ENCODE peak calls at places on chromosomes 13 and 19, in five cellular contexts. S, O, J, N and X are unnamed samples.
A peak's percentile ranks its signal among the peaks of the same experiment; 100 is the strongest.

GRCh38 chr13:42110410-42111155 is 62.1 kb downstream of the DGKH start:
- DNase-seq in O (peak; percentile 62), J (peak; percentile 61), S (no peak), N (peak; percentile 6), X (peak; percentile 24)

GRCh38 chr19:48609571-48610108 is 3.1 kb downstream of the SPACA4 start:
- DNase-seq in O (no peak), N (no peak), J (no peak), S (no peak), X (no peak)

GRCh38 chr19:1813197-1813836 is 1.2 kb upstream of the ATP8B3 start:
- DNase-seq in N (no peak), S (peak; percentile 38), J (no peak), O (no peak), X (no peak)

GRCh38 chr13:105016266-105016665 is 1519.2 kb downstream of the EFNB2 start:
- DNase-seq in S (no peak), J (no peak), O (no peak), N (no peak), X (no peak)

GRCh38 chr13:74674701-74675100 is 540.5 kb upstream of the KLF12 start:
- DNase-seq in J (no peak), N (no peak), O (no peak), S (no peak), X (no peak)

GRCh38 chr19:2181618-2181997 is 17.9 kb downstream of the DOT1L start:
- DNase-seq in S (no peak), J (no peak), O (no peak), N (no peak), X (no peak)

GRCh38 chr13:103386341-103386740 is 320.1 kb upstream of the SLC10A2 start:
- DNase-seq in O (no peak), J (peak; percentile 72), N (no peak), S (peak; percentile 26), X (no peak)

GRCh38 chr13:65844266-65844841 is 1385.8 kb downstream of the PCDH9 start:
- DNase-seq in N (no peak), O (no peak), J (no peak), S (no peak), X (no peak)

GRCh38 chr19:18594096-18594823 is 5.7 kb downstream of the REX1BD start:
- DNase-seq in O (peak; percentile 91), S (peak; percentile 68), J (peak; percentile 92), N (peak; percentile 45), X (peak; percentile 80)

GRCh38 chr13:26867451-26868067 is 107.0 kb upstream of the GPR12 start:
- DNase-seq in J (peak; percentile 70), O (peak; percentile 39), N (no peak), S (no peak), X (peak; percentile 49)

GRCh38 chr13:20492641-20493040 is 33.0 kb downstream of the CRYL1 start:
- DNase-seq in O (peak; percentile 62), S (no peak), N (no peak), J (peak; percentile 21), X (peak; percentile 24)

GRCh38 chr13:102724923-102725322 is 30.1 kb upstream of the METTL21C start:
- DNase-seq in O (no peak), N (peak; percentile 27), J (peak; percentile 3), S (no peak), X (no peak)

GRCh38 chr19:3433313-3433712 is 47.0 kb downstream of the SMIM24 start:
- DNase-seq in S (no peak), J (no peak), O (no peak), N (no peak), X (no peak)

GRCh38 chr19:44904426-44904994 is 1.1 kb upstream of the APOE start:
- DNase-seq in O (peak; percentile 79), S (no peak), J (no peak), N (no peak), X (no peak)

GRCh38 chr19:12833747-12834417 is 497 bp downstream of the RTBDN start:
- DNase-seq in S (no peak), J (peak; percentile 73), O (peak; percentile 74), N (peak; percentile 53), X (no peak)

GRCh38 chr13:26440111-26440510 is 117.4 kb upstream of the WASF3 start:
- DNase-seq in N (no peak), J (no peak), S (no peak), O (no peak), X (no peak)